ENCODE peak calls at places on chromosomes 11 and 22, in ten cellular contexts. One of them, this sample, is unnamed.

GRCh38 chr11:69086152-69086551 is 37.4 kb downstream of the TPCN2 start:
- DNase-seq in brain microvascular endothelial cell: no peak
- DNase-seq in upper lobe of right lung: no peak
- DNase-seq in stomach: no peak
- DNase-seq in Peyer's patch: no peak
- DNase-seq in tibial nerve: no peak
- DNase-seq in psoas muscle: peak
- DNase-seq in CD8-positive, alpha-beta T cell: no peak
- DNase-seq in fibroblast of lung: peak
- DNase-seq in A549: no peak
- DNase-seq in this sample: no peak

GRCh38 chr11:62984451-62984991 is at the start of gene SLC22A6:
- DNase-seq in tibial nerve: no peak
- DNase-seq in CD8-positive, alpha-beta T cell: no peak
- DNase-seq in A549: no peak
- DNase-seq in brain microvascular endothelial cell: no peak
- DNase-seq in upper lobe of right lung: no peak
- DNase-seq in Peyer's patch: no peak
- DNase-seq in stomach: no peak
- DNase-seq in fibroblast of lung: no peak
- DNase-seq in psoas muscle: no peak
- DNase-seq in this sample: no peak

GRCh38 chr11:46630237-46630636 is 12.9 kb downstream of the ATG13 start:
- DNase-seq in tibial nerve: no peak
- DNase-seq in CD8-positive, alpha-beta T cell: no peak
- DNase-seq in Peyer's patch: no peak
- DNase-seq in fibroblast of lung: no peak
- DNase-seq in A549: no peak
- DNase-seq in upper lobe of right lung: no peak
- DNase-seq in stomach: no peak
- DNase-seq in psoas muscle: no peak
- DNase-seq in brain microvascular endothelial cell: no peak
- DNase-seq in this sample: no peak

GRCh38 chr11:114193730-114194674 is 102.2 kb upstream of the NNMT start:
- DNase-seq in CD8-positive, alpha-beta T cell: no peak
- DNase-seq in upper lobe of right lung: no peak
- DNase-seq in fibroblast of lung: peak
- DNase-seq in stomach: no peak
- DNase-seq in tibial nerve: no peak
- DNase-seq in Peyer's patch: no peak
- DNase-seq in A549: no peak
- DNase-seq in brain microvascular endothelial cell: no peak
- DNase-seq in psoas muscle: peak
- DNase-seq in this sample: no peak

GRCh38 chr22:46737976-46738641 is at the start of gene CERK:
- DNase-seq in upper lobe of right lung: peak
- DNase-seq in Peyer's patch: peak
- DNase-seq in fibroblast of lung: peak
- DNase-seq in CD8-positive, alpha-beta T cell: peak
- DNase-seq in stomach: peak
- DNase-seq in A549: peak
- DNase-seq in brain microvascular endothelial cell: no peak
- DNase-seq in tibial nerve: peak
- DNase-seq in psoas muscle: peak
- DNase-seq in this sample: peak

GRCh38 chr11:78192911-78193341 is 4.2 kb downstream of the USP35 start:
- DNase-seq in CD8-positive, alpha-beta T cell: no peak
- DNase-seq in psoas muscle: no peak
- DNase-seq in A549: no peak
- DNase-seq in tibial nerve: no peak
- DNase-seq in brain microvascular endothelial cell: no peak
- DNase-seq in Peyer's patch: no peak
- DNase-seq in upper lobe of right lung: no peak
- DNase-seq in fibroblast of lung: no peak
- DNase-seq in stomach: no peak
- DNase-seq in this sample: no peak

GRCh38 chr22:20414059-20414440 is 20.1 kb downstream of the ZNF74 start:
- DNase-seq in A549: no peak
- DNase-seq in Peyer's patch: peak
- DNase-seq in upper lobe of right lung: no peak
- DNase-seq in stomach: no peak
- DNase-seq in fibroblast of lung: no peak
- DNase-seq in psoas muscle: no peak
- DNase-seq in CD8-positive, alpha-beta T cell: no peak
- DNase-seq in tibial nerve: no peak
- DNase-seq in brain microvascular endothelial cell: no peak
- DNase-seq in this sample: no peak

GRCh38 chr11:8886332-8886731 is 24.7 kb upstream of the AKIP1 start:
- DNase-seq in tibial nerve: no peak
- DNase-seq in fibroblast of lung: no peak
- DNase-seq in upper lobe of right lung: no peak
- DNase-seq in Peyer's patch: no peak
- DNase-seq in stomach: no peak
- DNase-seq in brain microvascular endothelial cell: no peak
- DNase-seq in psoas muscle: no peak
- DNase-seq in CD8-positive, alpha-beta T cell: no peak
- DNase-seq in A549: no peak
- DNase-seq in this sample: no peak

GRCh38 chr22:17951315-17951714 is 73.0 kb downstream of the MICAL3 start:
- DNase-seq in psoas muscle: no peak
- DNase-seq in fibroblast of lung: no peak
- DNase-seq in tibial nerve: no peak
- DNase-seq in upper lobe of right lung: no peak
- DNase-seq in stomach: no peak
- DNase-seq in brain microvascular endothelial cell: no peak
- DNase-seq in Peyer's patch: no peak
- DNase-seq in CD8-positive, alpha-beta T cell: no peak
- DNase-seq in A549: no peak
- DNase-seq in this sample: no peak

GRCh38 chr11:12496181-12497025 is 119.0 kb downstream of the PARVA start:
- DNase-seq in upper lobe of right lung: no peak
- DNase-seq in A549: no peak
- DNase-seq in stomach: no peak
- DNase-seq in tibial nerve: no peak
- DNase-seq in fibroblast of lung: peak
- DNase-seq in psoas muscle: no peak
- DNase-seq in brain microvascular endothelial cell: no peak
- DNase-seq in CD8-positive, alpha-beta T cell: no peak
- DNase-seq in Peyer's patch: no peak
- DNase-seq in this sample: no peak

GRCh38 chr11:78647986-78648875 is 73.6 kb upstream of the NARS2 start:
- DNase-seq in CD8-positive, alpha-beta T cell: no peak
- DNase-seq in tibial nerve: no peak
- DNase-seq in psoas muscle: no peak
- DNase-seq in Peyer's patch: no peak
- DNase-seq in A549: no peak
- DNase-seq in upper lobe of right lung: no peak
- DNase-seq in fibroblast of lung: no peak
- DNase-seq in stomach: no peak
- DNase-seq in brain microvascular endothelial cell: no peak
- DNase-seq in this sample: peak

GRCh38 chr11:87263979-87264378 is 226.2 kb downstream of the TMEM135 start:
- DNase-seq in brain microvascular endothelial cell: no peak
- DNase-seq in A549: no peak
- DNase-seq in CD8-positive, alpha-beta T cell: no peak
- DNase-seq in psoas muscle: no peak
- DNase-seq in Peyer's patch: no peak
- DNase-seq in stomach: no peak
- DNase-seq in upper lobe of right lung: no peak
- DNase-seq in tibial nerve: no peak
- DNase-seq in fibroblast of lung: no peak
- DNase-seq in this sample: no peak

GRCh38 chr11:61879152-61879551 is 12.2 kb downstream of the FADS3 start:
- DNase-seq in psoas muscle: no peak
- DNase-seq in A549: no peak
- DNase-seq in brain microvascular endothelial cell: no peak
- DNase-seq in Peyer's patch: no peak
- DNase-seq in fibroblast of lung: no peak
- DNase-seq in CD8-positive, alpha-beta T cell: no peak
- DNase-seq in stomach: no peak
- DNase-seq in tibial nerve: no peak
- DNase-seq in upper lobe of right lung: no peak
- DNase-seq in this sample: no peak

GRCh38 chr11:64407221-64407620 is 48.3 kb downstream of the RPS6KA4 start:
- DNase-seq in fibroblast of lung: no peak
- DNase-seq in Peyer's patch: no peak
- DNase-seq in psoas muscle: no peak
- DNase-seq in CD8-positive, alpha-beta T cell: no peak
- DNase-seq in upper lobe of right lung: no peak
- DNase-seq in A549: no peak
- DNase-seq in brain microvascular endothelial cell: no peak
- DNase-seq in stomach: no peak
- DNase-seq in tibial nerve: no peak
- DNase-seq in this sample: no peak

GRCh38 chr11:30786392-30787120 is 200.4 kb upstream of the MPPED2 start:
- DNase-seq in stomach: no peak
- DNase-seq in fibroblast of lung: peak
- DNase-seq in upper lobe of right lung: no peak
- DNase-seq in CD8-positive, alpha-beta T cell: no peak
- DNase-seq in psoas muscle: no peak
- DNase-seq in A549: no peak
- DNase-seq in brain microvascular endothelial cell: no peak
- DNase-seq in Peyer's patch: no peak
- DNase-seq in tibial nerve: no peak
- DNase-seq in this sample: no peak

GRCh38 chr22:49076300-49077035 is 751.2 kb downstream of the BRD1 start:
- DNase-seq in fibroblast of lung: no peak
- DNase-seq in stomach: no peak
- DNase-seq in A549: no peak
- DNase-seq in CD8-positive, alpha-beta T cell: no peak
- DNase-seq in tibial nerve: no peak
- DNase-seq in Peyer's patch: no peak
- DNase-seq in brain microvascular endothelial cell: no peak
- DNase-seq in upper lobe of right lung: peak
- DNase-seq in psoas muscle: peak
- DNase-seq in this sample: no peak

GRCh38 chr11:17747131-17747955 is 12.8 kb downstream of the KCNC1 start:
- DNase-seq in upper lobe of right lung: peak
- DNase-seq in A549: no peak
- DNase-seq in fibroblast of lung: no peak
- DNase-seq in tibial nerve: no peak
- DNase-seq in stomach: no peak
- DNase-seq in psoas muscle: peak
- DNase-seq in Peyer's patch: no peak
- DNase-seq in CD8-positive, alpha-beta T cell: no peak
- DNase-seq in brain microvascular endothelial cell: no peak
- DNase-seq in this sample: no peak

GRCh38 chr22:36165161-36165560 is 4.6 kb upstream of the APOL3 start:
- DNase-seq in brain microvascular endothelial cell: no peak
- DNase-seq in Peyer's patch: no peak
- DNase-seq in upper lobe of right lung: no peak
- DNase-seq in fibroblast of lung: no peak
- DNase-seq in psoas muscle: no peak
- DNase-seq in A549: no peak
- DNase-seq in CD8-positive, alpha-beta T cell: no peak
- DNase-seq in stomach: no peak
- DNase-seq in tibial nerve: no peak
- DNase-seq in this sample: no peak
- H3K27ac ChIP-seq in brain microvascular endothelial cell: no peak
- H3K27ac ChIP-seq in Peyer's patch: peak
- H3K27ac ChIP-seq in upper lobe of right lung: peak
- H3K27ac ChIP-seq in fibroblast of lung: no peak
- H3K27ac ChIP-seq in psoas muscle: no peak
- H3K27ac ChIP-seq in A549: no peak
- H3K27ac ChIP-seq in CD8-positive, alpha-beta T cell: no peak
- H3K27ac ChIP-seq in stomach: no peak
- H3K27ac ChIP-seq in tibial nerve: no peak
- H3K27ac ChIP-seq in this sample: no peak

DNA sequence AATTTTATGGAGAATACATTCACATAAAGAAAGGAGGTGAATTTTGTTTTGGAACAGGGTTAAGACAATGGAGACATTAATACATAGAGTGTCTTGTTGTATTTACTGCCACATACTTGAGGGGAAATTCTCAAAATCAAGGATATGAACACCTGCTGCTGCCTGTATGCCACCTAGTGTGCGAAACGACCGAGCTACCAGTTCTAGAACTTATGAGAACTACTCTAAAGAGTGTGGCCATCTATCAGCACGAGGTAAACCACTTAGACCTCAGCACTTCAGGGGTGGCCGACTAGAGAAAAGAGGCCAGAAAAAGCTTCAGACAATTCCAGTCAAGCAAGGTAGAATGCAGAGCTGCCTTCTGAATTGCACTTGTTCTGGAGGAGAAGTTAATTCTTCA is 1.5 kb upstream of the AGBL2 start:
- DNase-seq in CD8-positive, alpha-beta T cell: no peak
- DNase-seq in psoas muscle: no peak
- DNase-seq in upper lobe of right lung: no peak
- DNase-seq in fibroblast of lung: no peak
- DNase-seq in Peyer's patch: no peak
- DNase-seq in brain microvascular endothelial cell: no peak
- DNase-seq in stomach: no peak
- DNase-seq in A549: no peak
- DNase-seq in tibial nerve: no peak
- DNase-seq in this sample: no peak
- TF ChIP-seq CTCF in CD8-positive, alpha-beta T cell: no peak
- TF ChIP-seq CTCF in psoas muscle: no peak
- TF ChIP-seq CTCF in upper lobe of right lung: no peak
- TF ChIP-seq CTCF in fibroblast of lung: no peak
- TF ChIP-seq CTCF in Peyer's patch: no peak
- TF ChIP-seq CTCF in brain microvascular endothelial cell: no peak
- TF ChIP-seq CTCF in stomach: no peak
- TF ChIP-seq CTCF in A549: no peak
- TF ChIP-seq CTCF in tibial nerve: no peak
- TF ChIP-seq CTCF in this sample: no peak

GRCh38 chr22:41538583-41538982 is 5.7 kb downstream of the POLR3H start:
- DNase-seq in fibroblast of lung: no peak
- DNase-seq in Peyer's patch: no peak
- DNase-seq in CD8-positive, alpha-beta T cell: no peak
- DNase-seq in upper lobe of right lung: no peak
- DNase-seq in stomach: no peak
- DNase-seq in brain microvascular endothelial cell: no peak
- DNase-seq in A549: no peak
- DNase-seq in psoas muscle: no peak
- DNase-seq in tibial nerve: no peak
- DNase-seq in this sample: no peak
- H3K27ac ChIP-seq in fibroblast of lung: no peak
- H3K27ac ChIP-seq in Peyer's patch: no peak
- H3K27ac ChIP-seq in CD8-positive, alpha-beta T cell: no peak
- H3K27ac ChIP-seq in upper lobe of right lung: no peak
- H3K27ac ChIP-seq in stomach: peak
- H3K27ac ChIP-seq in brain microvascular endothelial cell: no peak
- H3K27ac ChIP-seq in A549: no peak
- H3K27ac ChIP-seq in psoas muscle: no peak
- H3K27ac ChIP-seq in tibial nerve: peak
- H3K27ac ChIP-seq in this sample: peak

DNA sequence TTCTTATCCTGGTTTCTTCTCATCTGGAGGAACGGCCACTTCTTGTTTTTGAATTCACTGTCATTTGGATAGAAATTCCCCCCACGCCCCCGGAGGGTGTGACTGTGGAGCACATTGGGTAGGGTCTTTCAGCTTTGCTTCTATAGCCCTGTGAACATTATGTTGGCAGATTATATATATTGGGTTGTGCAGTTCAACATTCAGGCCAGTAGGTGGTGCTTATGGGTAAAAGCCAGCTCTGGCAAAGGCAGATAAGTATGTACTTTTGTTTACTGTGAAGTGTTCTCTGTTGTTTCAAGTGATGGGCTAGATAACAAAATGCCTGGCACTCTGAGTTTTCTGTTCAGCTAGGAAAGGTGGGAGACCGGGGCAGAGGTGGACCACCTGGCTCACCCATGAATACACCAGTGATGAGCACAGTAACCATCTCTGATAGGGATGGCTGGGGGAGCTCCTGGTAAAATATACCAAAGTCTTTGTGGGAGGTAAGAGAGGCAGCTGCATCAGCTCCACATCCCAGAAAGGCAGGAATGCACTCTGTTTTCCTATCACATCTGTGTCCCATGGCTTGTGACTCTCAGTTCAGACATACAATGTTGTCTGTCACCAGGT is 1348.2 kb upstream of the RAG2 start:
- DNase-seq in stomach: peak
- DNase-seq in Peyer's patch: peak
- DNase-seq in tibial nerve: no peak
- DNase-seq in psoas muscle: no peak
- DNase-seq in A549: no peak
- DNase-seq in fibroblast of lung: peak
- DNase-seq in CD8-positive, alpha-beta T cell: no peak
- DNase-seq in brain microvascular endothelial cell: peak
- DNase-seq in upper lobe of right lung: no peak
- DNase-seq in this sample: no peak
- TF ChIP-seq CTCF in stomach: no peak
- TF ChIP-seq CTCF in Peyer's patch: no peak
- TF ChIP-seq CTCF in tibial nerve: peak
- TF ChIP-seq CTCF in psoas muscle: peak
- TF ChIP-seq CTCF in A549: no peak
- TF ChIP-seq CTCF in fibroblast of lung: peak
- TF ChIP-seq CTCF in CD8-positive, alpha-beta T cell: no peak
- TF ChIP-seq CTCF in brain microvascular endothelial cell: peak
- TF ChIP-seq CTCF in upper lobe of right lung: peak
- TF ChIP-seq CTCF in this sample: peak